ENCODE peak calls at places on chromosomes 2 and 18, in six cellular contexts. T is mucosa of descending colon; X is activated CD8-positive, alpha-beta memory T cell treated with anti-CD3 and anti-CD28 coated beads for 4 hours; H is stimulated activated CD4-positive, alpha-beta T cell treated with anti-CD3 and anti-CD28 coated beads, Interleukin-15, amount 100 ng/mL, for 24 hours; E is WERI-Rb-1; B is H9. J is an unnamed sample.
A peak's percentile ranks its signal among the peaks of the same experiment; 100 is the strongest.

GRCh38 chr2:100588071-100588786 is 25.4 kb downstream of the PDCL3 start:
- DNase-seq in T (no peak), X (no peak), H (no peak), E (no peak), B (no peak), J (no peak)

GRCh38 chr2:155377931-155378444 is 679.5 kb downstream of the KCNJ3 start:
- DNase-seq in T (no peak), X (no peak), H (no peak), E (no peak), B (no peak), J (no peak)

GRCh38 chr2:28296243-28296642 is 96.4 kb upstream of the FOSL2 start:
- DNase-seq in T (no peak), X (no peak), H (no peak), E (no peak), B (no peak), J (no peak)

GRCh38 chr2:63853527-63854310 is 12.0 kb downstream of the UGP2 start:
- DNase-seq in T (no peak), X (no peak), H (no peak), E (no peak), B (no peak), J (no peak)

GRCh38 chr2:121257476-121257831 is 27.5 kb downstream of the TFCP2L1 start:
- DNase-seq in T (no peak), X (no peak), H (no peak), E (no peak), B (no peak), J (no peak)

GRCh38 chr18:45423664-45424063 is 191.6 kb upstream of the SLC14A2 start:
- DNase-seq in T (no peak), X (no peak), H (no peak), E (no peak), B (no peak), J (no peak)

GRCh38 chr2:8355046-8355445 is 326.8 kb upstream of the ID2 start:
- DNase-seq in T (no peak), X (no peak), H (no peak), E (peak; percentile 28), B (no peak), J (no peak)

GRCh38 chr2:40173276-40173675 is 278.6 kb downstream of the SLC8A1 start:
- DNase-seq in T (no peak), X (no peak), H (no peak), E (no peak), B (no peak), J (no peak)

GRCh38 chr18:48544661-48545415 is 6.0 kb downstream of the CTIF start:
- DNase-seq in T (no peak), X (no peak), H (no peak), E (no peak), B (no peak), J (no peak)

GRCh38 chr2:6692061-6692460 is 173.6 kb downstream of the CMPK2 start:
- DNase-seq in T (no peak), X (no peak), H (no peak), E (no peak), B (no peak), J (no peak)

GRCh38 chr2:112493858-112494648 is 12.1 kb downstream of the TTL start:
- DNase-seq in T (no peak), X (no peak), H (no peak), E (peak; percentile 70), B (no peak), J (no peak)